ENCODE peak calls at places on chromosome 16, in six cellular contexts. One of them, this sample, is unnamed.

GRCh38 chr16:67284699-67285646 is 5.6 kb downstream of the PLEKHG4 start:
- DNase-seq in CD8-positive, alpha-beta T cell: no peak
- DNase-seq in stromal cell of bone marrow: no peak
- DNase-seq in germinal center: no peak
- DNase-seq in fibroblast of the aortic adventitia: no peak
- DNase-seq in C1 segment of cervical spinal cord: no peak
- DNase-seq in this sample: no peak

GRCh38 chr16:35909351-35909954 is 2450.0 kb downstream of the TP53TG3F start:
- DNase-seq in CD8-positive, alpha-beta T cell: no peak
- DNase-seq in stromal cell of bone marrow: no peak
- DNase-seq in germinal center: no peak
- DNase-seq in fibroblast of the aortic adventitia: no peak
- DNase-seq in C1 segment of cervical spinal cord: no peak
- DNase-seq in this sample: no peak

GRCh38 chr16:3501783-3502400 is 1.1 kb downstream of the CLUAP1 start:
- DNase-seq in CD8-positive, alpha-beta T cell: no peak
- DNase-seq in stromal cell of bone marrow: no peak
- DNase-seq in germinal center: no peak
- DNase-seq in fibroblast of the aortic adventitia: no peak
- DNase-seq in C1 segment of cervical spinal cord: no peak
- DNase-seq in this sample: no peak

GRCh38 chr16:518858-519257 is 8.7 kb upstream of the CAPN15 start:
- DNase-seq in CD8-positive, alpha-beta T cell: no peak
- DNase-seq in stromal cell of bone marrow: no peak
- DNase-seq in germinal center: no peak
- DNase-seq in fibroblast of the aortic adventitia: no peak
- DNase-seq in C1 segment of cervical spinal cord: peak
- DNase-seq in this sample: no peak

GRCh38 chr16:720507-720989 is 398 bp upstream of the ANTKMT start:
- DNase-seq in CD8-positive, alpha-beta T cell: no peak
- DNase-seq in stromal cell of bone marrow: no peak
- DNase-seq in germinal center: no peak
- DNase-seq in fibroblast of the aortic adventitia: peak
- DNase-seq in C1 segment of cervical spinal cord: peak
- DNase-seq in this sample: no peak

GRCh38 chr16:89565506-89566372 is 5.3 kb downstream of the RPL13 start:
- DNase-seq in CD8-positive, alpha-beta T cell: peak
- DNase-seq in stromal cell of bone marrow: no peak
- DNase-seq in germinal center: peak
- DNase-seq in fibroblast of the aortic adventitia: no peak
- DNase-seq in C1 segment of cervical spinal cord: no peak
- DNase-seq in this sample: no peak

GRCh38 chr16:10566613-10567012 is 13.8 kb downstream of the EMP2 start:
- DNase-seq in CD8-positive, alpha-beta T cell: no peak
- DNase-seq in stromal cell of bone marrow: no peak
- DNase-seq in germinal center: no peak
- DNase-seq in fibroblast of the aortic adventitia: no peak
- DNase-seq in C1 segment of cervical spinal cord: no peak
- DNase-seq in this sample: no peak

GRCh38 chr16:81415757-81416156 is 28.9 kb upstream of the CMIP start:
- DNase-seq in CD8-positive, alpha-beta T cell: no peak
- DNase-seq in stromal cell of bone marrow: no peak
- DNase-seq in germinal center: no peak
- DNase-seq in fibroblast of the aortic adventitia: no peak
- DNase-seq in C1 segment of cervical spinal cord: no peak
- DNase-seq in this sample: no peak

GRCh38 chr16:25030420-25031131 is 15.4 kb upstream of the ARHGAP17 start:
- DNase-seq in CD8-positive, alpha-beta T cell: no peak
- DNase-seq in stromal cell of bone marrow: no peak
- DNase-seq in germinal center: no peak
- DNase-seq in fibroblast of the aortic adventitia: no peak
- DNase-seq in C1 segment of cervical spinal cord: no peak
- DNase-seq in this sample: no peak

GRCh38 chr16:78005881-78006280 is 16.5 kb upstream of the CLEC3A start:
- DNase-seq in CD8-positive, alpha-beta T cell: no peak
- DNase-seq in stromal cell of bone marrow: no peak
- DNase-seq in germinal center: no peak
- DNase-seq in fibroblast of the aortic adventitia: no peak
- DNase-seq in C1 segment of cervical spinal cord: no peak
- DNase-seq in this sample: no peak

GRCh38 chr16:65038125-65038524 is 83.7 kb downstream of the CDH11 start:
- DNase-seq in CD8-positive, alpha-beta T cell: no peak
- DNase-seq in stromal cell of bone marrow: no peak
- DNase-seq in germinal center: no peak
- DNase-seq in fibroblast of the aortic adventitia: no peak
- DNase-seq in C1 segment of cervical spinal cord: no peak
- DNase-seq in this sample: no peak

GRCh38 chr16:55842369-55843104 is 9.6 kb upstream of the CES1 start:
- DNase-seq in CD8-positive, alpha-beta T cell: peak
- DNase-seq in stromal cell of bone marrow: peak
- DNase-seq in germinal center: peak
- DNase-seq in fibroblast of the aortic adventitia: peak
- DNase-seq in C1 segment of cervical spinal cord: no peak
- DNase-seq in this sample: no peak

GRCh38 chr16:81601601-81602251 is 157.1 kb downstream of the CMIP start:
- DNase-seq in CD8-positive, alpha-beta T cell: no peak
- DNase-seq in stromal cell of bone marrow: peak
- DNase-seq in germinal center: no peak
- DNase-seq in fibroblast of the aortic adventitia: peak
- DNase-seq in C1 segment of cervical spinal cord: no peak
- DNase-seq in this sample: no peak

GRCh38 chr16:48526058-48526957 is 83.7 kb downstream of the N4BP1 start:
- DNase-seq in CD8-positive, alpha-beta T cell: no peak
- DNase-seq in stromal cell of bone marrow: no peak
- DNase-seq in germinal center: peak
- DNase-seq in fibroblast of the aortic adventitia: no peak
- DNase-seq in C1 segment of cervical spinal cord: no peak
- DNase-seq in this sample: no peak

GRCh38 chr16:87044829-87045228 is 272.4 kb downstream of the C16orf95 start:
- DNase-seq in CD8-positive, alpha-beta T cell: no peak
- DNase-seq in stromal cell of bone marrow: no peak
- DNase-seq in germinal center: no peak
- DNase-seq in fibroblast of the aortic adventitia: no peak
- DNase-seq in C1 segment of cervical spinal cord: no peak
- DNase-seq in this sample: no peak

GRCh38 chr16:47197536-47198179 is 53.9 kb upstream of the NETO2 start:
- DNase-seq in CD8-positive, alpha-beta T cell: no peak
- DNase-seq in stromal cell of bone marrow: peak
- DNase-seq in germinal center: no peak
- DNase-seq in fibroblast of the aortic adventitia: peak
- DNase-seq in C1 segment of cervical spinal cord: no peak
- DNase-seq in this sample: no peak

This sample was measured in natural killer cell.